ENCODE peak calls at places on chromosomes 16 and 17, in nine cellular contexts. J is stimulated activated CD4-positive, alpha-beta T cell treated with anti-CD3 and anti-CD28 coated beads, Interleukin-4, amount 100 ng/mL, for 4 hours; B is osteocyte; F is natural killer cell; V is DMS153; N is occipital lobe; C is EL; K is germinal center; Y is NCI-H1417. H is an unnamed sample.

GRCh38 chr16:55491691-55492090 is 12.7 kb downstream of the MMP2 start:
- DNase-seq in J (no peak), B (peak), F (no peak), V (no peak), N (no peak), C (no peak), K (no peak), Y (no peak), H (no peak)

GRCh38 chr17:30207655-30208054 is 27.8 kb downstream of the SLC6A4 start:
- DNase-seq in J (no peak), B (no peak), F (no peak), V (no peak), N (no peak), C (no peak), K (no peak), Y (no peak), H (no peak)

GRCh38 chr17:68512967-68513474 is 791 bp downstream of the PRKAR1A start:
- DNase-seq in J (no peak), B (no peak), F (no peak), V (no peak), N (no peak), C (peak), K (no peak), Y (peak), H (no peak)

GRCh38 chr17:57880086-57880456 is 30.2 kb upstream of the MRPS23 start:
- DNase-seq in J (peak), B (no peak), F (no peak), V (no peak), N (no peak), C (no peak), K (no peak), Y (no peak), H (no peak)

GRCh38 chr16:17177968-17178880 is 292.5 kb downstream of the XYLT1 start:
- DNase-seq in J (no peak), B (no peak), F (no peak), V (no peak), N (no peak), C (no peak), K (no peak), Y (no peak), H (no peak)

GRCh38 chr17:76078859-76079576 is at the start of gene ZACN:
- DNase-seq in J (no peak), B (no peak), F (no peak), V (no peak), N (no peak), C (no peak), K (no peak), Y (peak), H (peak)

GRCh38 chr16:49419016-49419415 is 45.4 kb downstream of the C16orf78 start:
- DNase-seq in J (no peak), B (no peak), F (no peak), V (no peak), N (no peak), C (no peak), K (no peak), Y (no peak), H (no peak)

GRCh38 chr16:4179763-4180260 is 62.1 kb downstream of the SRL start:
- DNase-seq in J (no peak), B (no peak), F (no peak), V (no peak), N (no peak), C (no peak), K (no peak), Y (no peak), H (no peak)

GRCh38 chr17:36048061-36048460 is 16.0 kb upstream of the CCL18 start:
- DNase-seq in J (no peak), B (no peak), F (no peak), V (no peak), N (no peak), C (no peak), K (no peak), Y (no peak), H (no peak)

GRCh38 chr17:66348605-66349165 is 46.3 kb downstream of the PRKCA start:
- DNase-seq in J (no peak), B (no peak), F (no peak), V (peak), N (no peak), C (peak), K (no peak), Y (peak), H (no peak)

GRCh38 chr16:54289242-54290051 is 2.9 kb upstream of the IRX3 start:
- DNase-seq in J (no peak), B (no peak), F (no peak), V (no peak), N (no peak), C (no peak), K (no peak), Y (no peak), H (no peak)

GRCh38 chr17:12242390-12242954 is 221.8 kb downstream of the MAP2K4 start:
- DNase-seq in J (no peak), B (no peak), F (no peak), V (no peak), N (no peak), C (no peak), K (no peak), Y (no peak), H (no peak)

GRCh38 chr17:17356149-17356930 is 53.2 kb downstream of the NT5M start:
- DNase-seq in J (peak), B (peak), F (peak), V (peak), N (peak), C (peak), K (peak), Y (peak), H (peak)

GRCh38 chr16:79593074-79593531 is 7.4 kb downstream of the MAF start:
- DNase-seq in J (no peak), B (no peak), F (no peak), V (peak), N (no peak), C (no peak), K (no peak), Y (peak), H (no peak)

GRCh38 chr17:39150795-39151679 is at the start of gene PLXDC1:
- DNase-seq in J (no peak), B (no peak), F (no peak), V (no peak), N (no peak), C (no peak), K (no peak), Y (no peak), H (no peak)

GRCh38 chr17:14211778-14212177 is 24.9 kb downstream of the CDRT15 start:
- DNase-seq in J (peak), B (no peak), F (peak), V (no peak), N (no peak), C (no peak), K (peak), Y (no peak), H (no peak)

GRCh38 chr16:4085405-4085970 is 30.8 kb downstream of the ADCY9 start:
- DNase-seq in J (no peak), B (peak), F (no peak), V (no peak), N (no peak), C (no peak), K (no peak), Y (no peak), H (no peak)

GRCh38 chr17:14203392-14203791 is 33.3 kb downstream of the CDRT15 start:
- DNase-seq in J (peak), B (peak), F (no peak), V (no peak), N (no peak), C (no peak), K (no peak), Y (no peak), H (no peak)

GRCh38 chr17:50715471-50715870 is 3.9 kb upstream of the LUC7L3 start:
- DNase-seq in J (no peak), B (no peak), F (no peak), V (no peak), N (no peak), C (peak), K (no peak), Y (no peak), H (no peak)

GRCh38 chr17:78137392-78138203 is 7.0 kb downstream of the TMC8 start:
- DNase-seq in J (no peak), B (no peak), F (peak), V (no peak), N (no peak), C (no peak), K (peak), Y (no peak), H (no peak)

GRCh38 chr16:85718682-85719081 is 29.9 kb upstream of the GINS2 start:
- DNase-seq in J (no peak), B (no peak), F (no peak), V (peak), N (no peak), C (peak), K (peak), Y (peak), H (peak)

GRCh38 chr16:14445935-14446715 is 183.9 kb downstream of the PARN start:
- DNase-seq in J (no peak), B (peak), F (no peak), V (no peak), N (no peak), C (no peak), K (no peak), Y (no peak), H (no peak)

GRCh38 chr17:44940321-44940720 is 7.3 kb downstream of the KIF18B start:
- DNase-seq in J (no peak), B (no peak), F (no peak), V (no peak), N (no peak), C (peak), K (no peak), Y (no peak), H (no peak)

GRCh38 chr17:67403065-67403464 is 26.0 kb downstream of the PITPNC1 start:
- DNase-seq in J (no peak), B (no peak), F (no peak), V (no peak), N (no peak), C (no peak), K (peak), Y (no peak), H (no peak)

GRCh38 chr16:2963074-2963610 is 933 bp upstream of the KREMEN2 start:
- DNase-seq in J (peak), B (no peak), F (no peak), V (no peak), N (no peak), C (no peak), K (no peak), Y (no peak), H (peak)

GRCh38 chr17:11996722-11997146 is 541 bp downstream of the ZNF18 start:
- DNase-seq in J (peak), B (no peak), F (no peak), V (no peak), N (peak), C (no peak), K (peak), Y (no peak), H (peak)

GRCh38 chr16:71711789-71712188 is 12.7 kb downstream of the PHLPP2 start:
- DNase-seq in J (no peak), B (no peak), F (no peak), V (no peak), N (no peak), C (no peak), K (no peak), Y (no peak), H (no peak)

GRCh38 chr17:78510141-78510935 is 66.9 kb downstream of the DNAH17 start:
- DNase-seq in J (no peak), B (no peak), F (no peak), V (no peak), N (no peak), C (no peak), K (no peak), Y (no peak), H (no peak)

GRCh38 chr16:48533931-48534330 is 76.0 kb downstream of the N4BP1 start:
- DNase-seq in J (no peak), B (no peak), F (no peak), V (no peak), N (no peak), C (no peak), K (no peak), Y (no peak), H (no peak)

GRCh38 chr17:50867856-50868438 is 1.8 kb upstream of the TOB1 start:
- DNase-seq in J (no peak), B (no peak), F (no peak), V (no peak), N (no peak), C (no peak), K (no peak), Y (no peak), H (no peak)

GRCh38 chr16:70018254-70018653 is 67.1 kb downstream of the CLEC18A start:
- DNase-seq in J (peak), B (no peak), F (no peak), V (no peak), N (no peak), C (peak), K (peak), Y (no peak), H (peak)

H was measured in NCI-H146.